ENCODE peak calls at places on chromosome 19, in four cellular contexts. Q, R, S and Y are unnamed samples.
A peak's percentile ranks its signal among the peaks of the same experiment; 100 is the strongest.

GRCh38 chr19:41356984-41357739 is 3.4 kb upstream of the TGFB1 start:
- DNase-seq in Q (no peak), R (peak; percentile 40), S (no peak), Y (no peak)

GRCh38 chr19:3774621-3775373 is 2.8 kb upstream of the RAX2 start:
- DNase-seq in Q (no peak), R (no peak), S (no peak), Y (peak; percentile 42)

GRCh38 chr19:48967346-48968178 is 2.5 kb downstream of the FTL start:
- DNase-seq in Q (no peak), R (peak; percentile 21), S (peak; percentile 32), Y (no peak)

GRCh38 chr19:5844456-5845433 is 5.2 kb upstream of the FUT6 start:
- DNase-seq in Q (no peak), R (no peak), S (no peak), Y (no peak)

GRCh38 chr19:2150794-2151338 is 500 bp downstream of the AP3D1 start:
- DNase-seq in Q (no peak), R (peak; percentile 27), S (peak; percentile 4), Y (no peak)

GRCh38 chr19:6224308-6224675 is 55.5 kb downstream of the MLLT1 start:
- DNase-seq in Q (no peak), R (no peak), S (no peak), Y (no peak)

GRCh38 chr19:34962945-34963530 is 991 bp downstream of the ZNF792 start:
- DNase-seq in Q (no peak), R (peak; percentile 36), S (no peak), Y (peak; percentile 26)

GRCh38 chr19:7461841-7462629 is 26.8 kb downstream of the PEX11G start:
- DNase-seq in Q (no peak), R (no peak), S (no peak), Y (no peak)

GRCh38 chr19:52741951-52742485 is 7.2 kb upstream of the ZNF611 start:
- DNase-seq in Q (no peak), R (no peak), S (no peak), Y (no peak)

GRCh38 chr19:51873097-51873496 is 14.7 kb downstream of the ZNF577 start:
- DNase-seq in Q (no peak), R (no peak), S (no peak), Y (no peak)

GRCh38 chr19:1470864-1471513 is 8.0 kb downstream of the C19orf25 start:
- DNase-seq in Q (no peak), R (peak; percentile 52), S (no peak), Y (no peak)

GRCh38 chr19:2973229-2973628 is 4.1 kb upstream of the TLE6 start:
- DNase-seq in Q (no peak), R (no peak), S (no peak), Y (no peak)

GRCh38 chr19:51292971-51293370 is 18.5 kb upstream of the IGLON5 start:
- DNase-seq in Q (peak; percentile 86), R (no peak), S (no peak), Y (no peak)

GRCh38 chr19:31377736-31378135 is 28.5 kb upstream of the TSHZ3 start:
- DNase-seq in Q (no peak), R (no peak), S (no peak), Y (no peak)

GRCh38 chr19:16415806-16416205 is 56.0 kb downstream of the EPS15L1 start:
- DNase-seq in Q (peak; percentile 75), R (no peak), S (no peak), Y (no peak)